ENCODE peak calls at places on chromosomes 4 and X, in ten cellular contexts. M is omental fat pad, Z is tibial nerve, K is tibial artery, Q is hepatocyte, G is BE2C, T is MCF 10A, J is fibroblast of the aortic adventitia, L is IMR-90, H is fibroblast of villous mesenchyme. E is an unnamed sample.

GRCh38 chr4:60579335-60579734 is 620.8 kb upstream of the ADGRL3 start:
- DNase-seq in M (no peak), Z (no peak), K (no peak), Q (no peak), G (no peak), T (no peak), J (no peak), L (peak), H (no peak), E (no peak)

GRCh38 chr4:42600578-42600977 is 56.3 kb downstream of the ATP8A1 start:
- DNase-seq in M (no peak), Z (no peak), K (no peak), Q (no peak), G (no peak), T (no peak), J (no peak), L (no peak), H (no peak), E (no peak)

GRCh38 chr4:2510351-2511259 is 25.8 kb upstream of the FAM193A start:
- DNase-seq in M (no peak), Z (no peak), K (no peak), Q (no peak), G (no peak), T (no peak), J (no peak), L (no peak), H (no peak), E (no peak)

GRCh38 chr4:30443289-30443688 is 276.9 kb upstream of the PCDH7 start:
- DNase-seq in M (no peak), Z (no peak), K (no peak), Q (no peak), G (no peak), T (no peak), J (no peak), L (no peak), H (no peak), E (no peak)

GRCh38 chr4:137253949-137254348 is 278.3 kb downstream of the PCDH18 start:
- DNase-seq in M (no peak), Z (no peak), K (no peak), Q (no peak), G (no peak), T (no peak), J (peak), L (peak), H (peak), E (no peak)

GRCh38 chr4:23113104-23113503 is 420.4 kb downstream of the GBA3 start:
- DNase-seq in M (no peak), Z (no peak), K (no peak), Q (no peak), G (no peak), T (no peak), J (no peak), L (no peak), H (no peak), E (no peak)

GRCh38 chrX:130402211-130402684 is 461 bp downstream of the RBMX2 start:
- DNase-seq in M (no peak), Z (no peak), K (no peak), Q (no peak), G (no peak), T (no peak), J (no peak), L (no peak), H (no peak), E (no peak)

GRCh38 chr4:165096776-165097175 is 15.9 kb downstream of the TMEM192 start:
- DNase-seq in M (no peak), Z (no peak), K (no peak), Q (peak), G (no peak), T (peak), J (peak), L (peak), H (peak), E (no peak)

GRCh38 chr4:87046111-87046510 is 111.3 kb downstream of the AFF1 start:
- DNase-seq in M (no peak), Z (no peak), K (no peak), Q (no peak), G (no peak), T (no peak), J (peak), L (peak), H (peak), E (no peak)

GRCh38 chr4:29853843-29854242 is 866.3 kb upstream of the PCDH7 start:
- DNase-seq in M (no peak), Z (no peak), K (no peak), Q (no peak), G (no peak), T (no peak), J (no peak), L (no peak), H (no peak), E (no peak)

GRCh38 chr4:16027626-16028025 is 56.2 kb downstream of the PROM1 start:
- DNase-seq in M (no peak), Z (no peak), K (no peak), Q (no peak), G (no peak), T (no peak), J (peak), L (peak), H (no peak), E (no peak)

GRCh38 chrX:71107762-71108360 is 1.3 kb upstream of the CXorf65 start:
- DNase-seq in M (no peak), Z (no peak), K (no peak), Q (no peak), G (peak), T (no peak), J (no peak), L (no peak), H (no peak), E (peak)

GRCh38 chrX:96052078-96052477 is 632.6 kb upstream of the DIAPH2 start:
- DNase-seq in M (no peak), Z (no peak), K (no peak), Q (no peak), G (no peak), T (no peak), J (no peak), L (no peak), H (no peak), E (no peak)

GRCh38 chr4:121943941-121944340 is 7.9 kb downstream of the TRPC3 start:
- DNase-seq in M (no peak), Z (no peak), K (no peak), Q (no peak), G (peak), T (no peak), J (no peak), L (no peak), H (no peak), E (peak)

GRCh38 chr4:154004028-154004427 is 215.1 kb upstream of the SFRP2 start:
- DNase-seq in M (no peak), Z (no peak), K (no peak), Q (no peak), G (no peak), T (no peak), J (no peak), L (no peak), H (peak), E (no peak)

GRCh38 chr4:111398906-111399330 is 746.3 kb upstream of the FAM241A start:
- DNase-seq in M (no peak), Z (no peak), K (no peak), Q (peak), G (peak), T (no peak), J (peak), L (peak), H (peak), E (no peak)

GRCh38 chr4:126627255-126627654 is 1005.5 kb upstream of the INTU start:
- DNase-seq in M (no peak), Z (no peak), K (no peak), Q (no peak), G (peak), T (peak), J (peak), L (peak), H (peak), E (no peak)

GRCh38 chr4:185222598-185222997 is 13.2 kb downstream of the SNX25 start:
- DNase-seq in M (no peak), Z (no peak), K (no peak), Q (no peak), G (no peak), T (no peak), J (peak), L (peak), H (no peak), E (no peak)

GRCh38 chr4:1361391-1361790 is 14.4 kb downstream of the UVSSA start:
- DNase-seq in M (no peak), Z (no peak), K (no peak), Q (no peak), G (no peak), T (no peak), J (no peak), L (no peak), H (no peak), E (no peak)

GRCh38 chrX:41600266-41600665 is 88.5 kb upstream of the GPR34 start:
- DNase-seq in M (no peak), Z (no peak), K (no peak), Q (no peak), G (no peak), T (no peak), J (peak), L (peak), H (peak), E (no peak)

GRCh38 chr4:30555778-30556177 is 164.4 kb upstream of the PCDH7 start:
- DNase-seq in M (no peak), Z (no peak), K (no peak), Q (no peak), G (no peak), T (no peak), J (no peak), L (no peak), H (no peak), E (no peak)

GRCh38 chrX:153669174-153669890 is 4.3 kb downstream of the PNCK start:
- DNase-seq in M (no peak), Z (no peak), K (no peak), Q (no peak), G (peak), T (no peak), J (no peak), L (no peak), H (no peak), E (peak)

GRCh38 chrX:143486105-143486504 is 31.2 kb downstream of the SPANXN3 start:
- DNase-seq in M (no peak), Z (no peak), K (no peak), Q (no peak), G (no peak), T (no peak), J (no peak), L (no peak), H (no peak), E (no peak)

GRCh38 chrX:56618250-56618649 is 54.8 kb downstream of the UBQLN2 start:
- DNase-seq in M (no peak), Z (no peak), K (no peak), Q (no peak), G (no peak), T (no peak), J (no peak), L (no peak), H (no peak), E (no peak)

DNA sequence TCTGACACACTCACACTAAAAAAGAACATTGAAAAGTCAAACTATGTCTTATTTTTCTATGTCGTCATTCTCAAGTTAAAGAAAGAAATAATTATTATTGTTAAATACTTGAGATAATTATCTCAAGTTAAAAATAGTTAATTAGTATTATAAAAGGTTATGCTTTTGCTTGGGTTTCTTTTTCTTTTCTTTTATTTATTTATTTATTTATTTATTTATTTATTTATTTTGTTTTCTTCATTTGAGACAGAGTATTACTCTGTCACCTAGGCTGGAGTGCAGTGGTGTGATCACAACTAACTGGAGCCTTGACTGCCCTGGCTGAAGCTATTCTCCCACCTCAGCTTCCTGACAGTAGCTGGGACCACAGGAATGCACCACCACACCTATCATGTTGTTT is 59.9 kb downstream of the UBQLN2 start:
- DNase-seq in M (no peak), Z (no peak), K (no peak), Q (no peak), G (no peak), T (no peak), J (no peak), L (no peak), H (no peak), E (no peak)
- TF ChIP-seq CTCF in M (no peak), Z (no peak), K (no peak), Q (no peak), G (no peak), T (no peak), J (no peak), L (no peak), H (no peak), E (no peak)

DNA sequence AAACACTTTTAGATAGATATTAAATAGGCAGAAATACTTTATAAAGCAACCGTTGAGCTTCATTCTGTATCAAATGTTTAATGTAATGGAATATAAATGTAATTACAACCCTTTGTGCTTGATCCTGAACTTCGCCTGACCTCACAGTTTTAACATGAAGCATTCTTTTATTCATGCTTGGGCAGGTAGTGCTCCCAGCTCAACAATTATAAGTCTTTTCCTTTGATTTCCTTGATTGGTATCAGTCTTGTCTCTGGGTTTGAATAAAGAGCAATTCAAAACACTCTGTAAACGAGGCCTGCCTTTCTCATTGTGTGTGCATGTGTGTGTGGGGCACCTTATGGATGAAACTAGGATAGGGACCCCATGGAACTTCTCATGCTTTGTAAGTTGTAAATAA is 6.8 kb downstream of the METAP1 start:
- DNase-seq in M (no peak), Z (no peak), K (no peak), Q (no peak), G (no peak), T (no peak), J (no peak), L (no peak), H (no peak), E (no peak)
- TF ChIP-seq CTCF in M (no peak), Z (no peak), K (no peak), Q (no peak), G (no peak), T (no peak), J (no peak), L (no peak), H (no peak), E (no peak)

DNA sequence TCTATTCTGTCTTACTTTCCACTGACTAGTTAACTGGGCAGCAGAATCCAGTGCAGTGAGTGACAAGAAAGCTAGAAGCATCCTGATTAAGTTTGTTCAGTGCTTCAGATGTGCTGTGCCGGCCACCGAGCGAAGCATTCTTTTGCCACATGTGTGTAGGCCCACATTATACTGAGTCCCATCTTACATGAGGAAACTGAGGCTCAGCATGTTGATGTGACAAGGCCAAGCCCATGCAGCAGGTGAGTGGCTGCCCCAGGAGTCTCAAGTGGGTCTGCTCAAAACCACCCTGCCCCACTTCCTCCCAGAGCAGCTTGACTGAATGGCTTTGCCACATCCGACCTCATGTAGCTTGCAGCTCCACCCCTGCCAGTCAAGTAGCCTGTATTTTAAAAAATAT is 50.5 kb downstream of the RHOH start:
- DNase-seq in M (no peak), Z (no peak), K (no peak), Q (no peak), G (no peak), T (no peak), J (no peak), L (no peak), H (no peak), E (peak)
- TF ChIP-seq CTCF in M (no peak), Z (no peak), K (no peak), Q (no peak), G (no peak), T (no peak), J (no peak), L (no peak), H (no peak), E (no peak)

GRCh38 chr4:93786149-93786548 is 42.4 kb upstream of the ATOH1 start:
- DNase-seq in M (no peak), Z (no peak), K (no peak), Q (no peak), G (no peak), T (no peak), J (no peak), L (no peak), H (no peak), E (no peak)

GRCh38 chr4:93791570-93792195 is 36.9 kb upstream of the ATOH1 start:
- DNase-seq in M (peak), Z (peak), K (peak), Q (peak), G (peak), T (peak), J (peak), L (peak), H (peak), E (peak)

GRCh38 chr4:93788712-93789111 is 39.8 kb upstream of the ATOH1 start:
- DNase-seq in M (no peak), Z (no peak), K (no peak), Q (peak), G (peak), T (peak), J (peak), L (peak), H (peak), E (no peak)
- TF ChIP-seq CTCF in M (no peak), Z (peak), K (no peak), Q (peak), G (peak), T (peak), J (peak), L (peak), H (peak), E (no peak)

GRCh38 chrX:134780908-134781307 is 122.6 kb upstream of the PLAC1 start:
- DNase-seq in M (no peak), Z (no peak), K (no peak), Q (no peak), G (no peak), T (no peak), J (no peak), L (no peak), H (no peak), E (no peak)
- TF ChIP-seq CTCF in M (no peak), Z (no peak), K (no peak), Q (no peak), G (no peak), T (no peak), J (no peak), L (no peak), H (no peak), E (no peak)

DNA sequence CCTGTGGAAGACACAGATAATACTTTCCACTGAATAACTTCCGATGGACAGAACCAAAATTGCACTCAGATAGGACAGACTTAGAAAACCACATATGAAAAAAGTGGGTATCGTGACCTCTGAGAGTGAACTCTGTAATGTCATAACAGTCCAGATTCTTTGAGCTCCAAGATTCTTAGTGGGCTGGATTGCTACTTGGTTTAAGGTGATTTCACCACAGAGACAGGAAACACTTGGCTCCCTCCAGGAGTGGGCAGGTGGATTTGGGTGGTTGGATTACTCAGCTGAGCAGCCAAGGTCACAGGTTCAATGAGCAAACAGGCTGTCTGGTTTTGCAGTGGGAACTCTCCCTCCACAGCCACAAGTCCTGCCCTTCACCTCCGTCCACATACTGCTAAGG is 126.0 kb downstream of the AFAP1 start:
- DNase-seq in M (no peak), Z (no peak), K (no peak), Q (no peak), G (no peak), T (peak), J (peak), L (peak), H (peak), E (no peak)
- TF ChIP-seq CTCF in M (no peak), Z (no peak), K (no peak), Q (no peak), G (no peak), T (no peak), J (no peak), L (no peak), H (no peak), E (no peak)

DNA sequence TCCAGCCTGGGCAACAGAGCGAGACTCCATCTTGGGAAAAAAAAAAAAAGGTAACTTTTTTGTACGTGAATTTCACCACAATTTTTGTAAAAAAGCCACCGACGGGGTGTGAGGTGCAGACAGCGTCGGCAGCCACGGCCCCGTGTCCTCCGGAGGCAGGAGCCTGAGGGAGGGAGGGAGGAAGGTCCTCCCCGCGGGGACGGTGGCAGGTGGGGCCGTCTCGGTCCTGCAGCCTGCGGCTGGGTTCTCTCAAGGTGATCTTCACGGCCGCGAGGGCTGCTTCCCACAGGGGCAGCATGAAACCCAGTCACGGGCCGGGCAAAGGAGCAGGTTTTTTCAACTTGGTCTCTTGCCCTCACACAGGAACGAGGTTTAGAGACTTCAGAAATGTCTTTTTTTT is 14.0 kb downstream of the PLCXD1 start:
- DNase-seq in M (no peak), Z (no peak), K (peak), Q (no peak), G (no peak), T (no peak), J (no peak), L (no peak), H (no peak), E (peak)
- TF ChIP-seq CTCF in M (no peak), Z (no peak), K (no peak), Q (no peak), G (no peak), T (no peak), J (no peak), L (no peak), H (no peak), E (no peak)

GRCh38 chr4:5446595-5446994 is 261.8 kb downstream of the EVC2 start:
- DNase-seq in M (no peak), Z (no peak), K (no peak), Q (no peak), G (no peak), T (no peak), J (no peak), L (no peak), H (no peak), E (no peak)
- TF ChIP-seq CTCF in M (no peak), Z (no peak), K (no peak), Q (no peak), G (no peak), T (no peak), J (no peak), L (no peak), H (no peak), E (no peak)

DNA sequence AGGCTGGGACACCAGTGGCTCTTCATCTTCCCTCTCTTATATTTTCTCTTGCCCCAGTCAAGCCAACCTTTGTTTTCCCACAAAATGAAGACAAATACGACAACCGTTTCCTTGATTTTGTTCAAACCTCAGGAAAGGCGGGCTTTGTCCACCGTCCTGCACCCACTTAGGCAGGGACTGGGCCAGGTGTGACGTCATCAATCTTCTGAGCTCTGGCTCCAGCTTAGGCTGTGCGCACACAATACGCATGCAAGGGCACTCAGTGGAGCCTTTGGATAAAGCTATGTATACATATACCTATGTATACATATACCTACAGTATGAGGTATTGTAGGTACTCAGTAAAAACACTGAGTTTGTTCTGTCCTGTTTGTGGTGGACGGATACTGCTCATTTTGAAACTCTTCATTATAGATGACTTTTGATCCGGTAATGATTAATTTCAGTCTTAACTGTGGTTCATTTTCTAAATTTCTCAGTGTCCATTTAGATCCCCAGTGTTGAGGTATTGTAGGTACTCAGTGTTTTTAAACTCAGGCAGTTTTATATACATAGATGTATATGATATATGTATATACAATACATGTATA is 194.9 kb downstream of the MGST2 start:
- DNase-seq in M (no peak), Z (no peak), K (no peak), Q (no peak), G (no peak), T (no peak), J (no peak), L (no peak), H (no peak), E (no peak)
- TF ChIP-seq CTCF in M (no peak), Z (no peak), K (no peak), Q (no peak), G (no peak), T (no peak), J (no peak), L (no peak), H (no peak), E (no peak)